ENCODE peak calls at places on chromosomes 2 and 18, in ten cellular contexts. C is CD8-positive, alpha-beta T cell; E is neuronal stem cell; T is GM06990; P is neural progenitor cell; Y is skeletal muscle cell; K is cardiac muscle cell; Z is CD4-positive, CD25-positive, alpha-beta regulatory T cell; H is epithelial cell of esophagus; F is WERI-Rb-1. G is an unnamed sample.

GRCh38 chr2:88753833-88754584 is 62.5 kb downstream of the RPIA start:
- DNase-seq in C (peak), E (no peak), T (peak), P (no peak), Y (peak), K (peak), Z (peak), H (peak), F (no peak), G (no peak)

GRCh38 chr2:231672617-231673347 is 35.5 kb upstream of the PTMA start:
- DNase-seq in C (no peak), E (no peak), T (peak), P (peak), Y (no peak), K (peak), Z (no peak), H (no peak), F (peak), G (peak)

GRCh38 chr18:69097349-69097748 is 299.5 kb downstream of the CCDC102B start:
- DNase-seq in C (no peak), E (no peak), T (no peak), P (no peak), Y (no peak), K (no peak), Z (no peak), H (no peak), F (no peak), G (no peak)

GRCh38 chr2:196783431-196784094 is 15.9 kb downstream of the GTF3C3 start:
- DNase-seq in C (no peak), E (no peak), T (no peak), P (no peak), Y (peak), K (peak), Z (no peak), H (peak), F (no peak), G (no peak)

GRCh38 chr2:102082591-102083586 is 59.7 kb upstream of the IL1R1 start:
- DNase-seq in C (peak), E (no peak), T (peak), P (no peak), Y (peak), K (peak), Z (peak), H (peak), F (no peak), G (no peak)

GRCh38 chr18:75410611-75411010 is 16.9 kb downstream of the SMIM21 start:
- DNase-seq in C (no peak), E (no peak), T (no peak), P (no peak), Y (no peak), K (no peak), Z (no peak), H (no peak), F (no peak), G (no peak)

GRCh38 chr18:45517181-45517741 is 98.0 kb upstream of the SLC14A2 start:
- DNase-seq in C (no peak), E (peak), T (no peak), P (peak), Y (no peak), K (peak), Z (no peak), H (no peak), F (no peak), G (no peak)

GRCh38 chr2:112690853-112691390 is 29.9 kb upstream of the NT5DC4 start:
- DNase-seq in C (peak), E (no peak), T (peak), P (peak), Y (no peak), K (peak), Z (peak), H (peak), F (peak), G (peak)

GRCh38 chr2:150729495-150729955 is 242.1 kb upstream of the RND3 start:
- DNase-seq in C (no peak), E (no peak), T (peak), P (no peak), Y (no peak), K (no peak), Z (no peak), H (peak), F (no peak), G (no peak)

GRCh38 chr18:22860807-22861206 is 72.3 kb upstream of the RBBP8 start:
- DNase-seq in C (no peak), E (no peak), T (no peak), P (no peak), Y (no peak), K (no peak), Z (no peak), H (no peak), F (no peak), G (no peak)

GRCh38 chr2:30315391-30316055 is 84.2 kb downstream of the LBH start:
- DNase-seq in C (peak), E (no peak), T (no peak), P (no peak), Y (no peak), K (no peak), Z (peak), H (peak), F (no peak), G (no peak)

GRCh38 chr2:229852565-229852964 is 69.2 kb downstream of the TRIP12 start:
- DNase-seq in C (peak), E (no peak), T (peak), P (no peak), Y (peak), K (peak), Z (peak), H (peak), F (no peak), G (peak)

GRCh38 chr2:121809607-121810006 is 54.2 kb downstream of the TSN start:
- DNase-seq in C (no peak), E (no peak), T (no peak), P (no peak), Y (no peak), K (no peak), Z (no peak), H (no peak), F (no peak), G (no peak)

GRCh38 chr2:42136832-42137821 is 32.0 kb upstream of the EML4 start:
- DNase-seq in C (no peak), E (no peak), T (no peak), P (no peak), Y (no peak), K (peak), Z (no peak), H (no peak), F (no peak), G (no peak)

GRCh38 chr2:238946586-238947242 is 98.8 kb downstream of the TWIST2 start:
- DNase-seq in C (no peak), E (no peak), T (no peak), P (no peak), Y (no peak), K (no peak), Z (no peak), H (no peak), F (no peak), G (no peak)

DNA sequence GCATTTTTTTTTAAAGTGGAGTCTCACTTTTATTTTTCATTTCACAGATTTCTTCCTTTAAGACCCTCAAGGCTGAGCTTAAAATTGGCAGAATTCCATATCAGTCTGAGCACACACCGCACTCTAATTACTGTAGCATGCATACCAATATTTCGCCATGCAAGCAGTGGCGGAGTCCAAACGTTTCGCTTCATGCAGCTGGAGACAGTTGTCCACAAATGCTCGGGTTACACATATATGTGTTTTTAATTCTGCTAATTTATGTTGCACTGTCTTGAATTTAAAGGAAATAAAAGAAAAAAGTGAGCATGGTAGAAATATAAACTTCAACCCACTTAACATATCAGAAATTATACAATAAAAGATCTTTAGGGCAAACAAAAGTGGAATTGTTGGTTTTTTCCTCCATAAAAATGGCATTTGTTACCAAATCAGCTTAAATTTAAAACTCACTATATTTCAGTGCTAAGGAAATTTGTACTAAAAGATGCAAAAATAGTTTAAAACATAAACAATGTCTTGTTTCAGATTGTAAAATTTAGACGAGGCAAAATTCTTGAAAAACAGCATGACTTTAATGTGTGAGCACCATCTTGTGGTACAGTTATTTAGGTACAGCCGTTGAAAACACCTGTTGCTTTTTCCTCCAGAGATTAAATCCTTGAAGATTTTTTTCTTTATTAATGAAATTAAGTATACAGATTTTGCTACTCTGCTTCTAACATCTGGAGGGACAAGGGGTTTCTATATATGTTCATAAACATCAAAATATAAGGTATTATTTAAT is 24.1 kb upstream of the KANSL1L start:
- DNase-seq in C (no peak), E (no peak), T (no peak), P (peak), Y (no peak), K (peak), Z (peak), H (peak), F (no peak), G (peak)
- H3K4me3 ChIP-seq in C (no peak), E (no peak), T (no peak), P (no peak), Y (peak), K (no peak), Z (no peak), H (peak), F (no peak), G (no peak)

GRCh38 chr2:19348692-19349091 is 9.7 kb downstream of the OSR1 start:
- DNase-seq in C (no peak), E (no peak), T (no peak), P (no peak), Y (no peak), K (no peak), Z (no peak), H (no peak), F (no peak), G (no peak)
- H3K4me3 ChIP-seq in C (peak), E (no peak), T (no peak), P (peak), Y (peak), K (no peak), Z (peak), H (no peak), F (no peak), G (peak)

DNA sequence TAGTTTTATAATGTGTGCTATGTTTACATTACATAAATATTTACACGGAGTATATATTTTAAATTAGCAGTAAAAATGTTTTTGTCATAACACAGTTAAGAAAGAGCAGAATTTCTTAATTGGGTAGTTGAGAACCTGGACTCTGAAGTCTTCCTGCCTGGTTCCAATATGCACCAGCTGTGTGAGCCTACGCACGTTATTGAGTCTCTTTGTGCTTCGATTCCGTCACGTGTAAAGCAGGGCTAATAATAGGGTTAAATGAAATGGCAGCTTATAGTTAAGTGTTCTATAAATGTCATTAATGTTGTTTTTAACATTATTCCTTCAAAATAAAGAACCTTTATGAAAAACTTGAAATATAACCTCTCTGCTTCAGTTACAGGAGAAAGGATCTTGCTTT is 1.2 kb upstream of the CCDC88A start:
- DNase-seq in C (no peak), E (no peak), T (no peak), P (no peak), Y (no peak), K (no peak), Z (no peak), H (no peak), F (no peak), G (no peak)
- H3K4me3 ChIP-seq in C (no peak), E (no peak), T (peak), P (no peak), Y (no peak), K (no peak), Z (peak), H (no peak), F (no peak), G (no peak)

GRCh38 chr2:201151127-201152074 is 31.5 kb upstream of the CASP10 start:
- DNase-seq in C (no peak), E (no peak), T (peak), P (no peak), Y (peak), K (peak), Z (peak), H (peak), F (no peak), G (no peak)
- H3K4me3 ChIP-seq in C (no peak), E (no peak), T (no peak), P (no peak), Y (no peak), K (no peak), Z (peak), H (no peak), F (no peak), G (no peak)

GRCh38 chr2:84515788-84516187 is 510 bp upstream of the DNAH6 start:
- DNase-seq in C (no peak), E (no peak), T (no peak), P (no peak), Y (no peak), K (no peak), Z (no peak), H (no peak), F (no peak), G (no peak)
- H3K4me3 ChIP-seq in C (peak), E (no peak), T (no peak), P (peak), Y (peak), K (peak), Z (peak), H (peak), F (peak), G (no peak)

DNA sequence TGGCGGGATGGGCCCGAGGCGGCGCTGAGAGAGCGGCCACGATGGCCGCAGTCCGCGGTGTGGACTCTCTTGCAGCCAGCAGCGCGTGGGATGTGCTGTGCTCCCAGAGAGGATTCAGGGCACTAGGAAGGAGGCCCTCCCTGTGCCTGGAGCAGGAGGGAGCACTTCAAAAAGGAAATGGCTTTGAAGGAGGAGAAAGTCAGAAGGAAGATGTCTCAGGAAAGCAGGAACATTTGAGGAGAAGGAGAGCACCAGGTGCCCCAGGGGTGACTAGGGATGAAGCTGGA is 4.1 kb downstream of the LOXL3 start:
- DNase-seq in C (no peak), E (no peak), T (no peak), P (no peak), Y (no peak), K (no peak), Z (no peak), H (no peak), F (no peak), G (peak)
- H3K4me3 ChIP-seq in C (no peak), E (no peak), T (peak), P (peak), Y (peak), K (peak), Z (no peak), H (peak), F (peak), G (peak)

DNA sequence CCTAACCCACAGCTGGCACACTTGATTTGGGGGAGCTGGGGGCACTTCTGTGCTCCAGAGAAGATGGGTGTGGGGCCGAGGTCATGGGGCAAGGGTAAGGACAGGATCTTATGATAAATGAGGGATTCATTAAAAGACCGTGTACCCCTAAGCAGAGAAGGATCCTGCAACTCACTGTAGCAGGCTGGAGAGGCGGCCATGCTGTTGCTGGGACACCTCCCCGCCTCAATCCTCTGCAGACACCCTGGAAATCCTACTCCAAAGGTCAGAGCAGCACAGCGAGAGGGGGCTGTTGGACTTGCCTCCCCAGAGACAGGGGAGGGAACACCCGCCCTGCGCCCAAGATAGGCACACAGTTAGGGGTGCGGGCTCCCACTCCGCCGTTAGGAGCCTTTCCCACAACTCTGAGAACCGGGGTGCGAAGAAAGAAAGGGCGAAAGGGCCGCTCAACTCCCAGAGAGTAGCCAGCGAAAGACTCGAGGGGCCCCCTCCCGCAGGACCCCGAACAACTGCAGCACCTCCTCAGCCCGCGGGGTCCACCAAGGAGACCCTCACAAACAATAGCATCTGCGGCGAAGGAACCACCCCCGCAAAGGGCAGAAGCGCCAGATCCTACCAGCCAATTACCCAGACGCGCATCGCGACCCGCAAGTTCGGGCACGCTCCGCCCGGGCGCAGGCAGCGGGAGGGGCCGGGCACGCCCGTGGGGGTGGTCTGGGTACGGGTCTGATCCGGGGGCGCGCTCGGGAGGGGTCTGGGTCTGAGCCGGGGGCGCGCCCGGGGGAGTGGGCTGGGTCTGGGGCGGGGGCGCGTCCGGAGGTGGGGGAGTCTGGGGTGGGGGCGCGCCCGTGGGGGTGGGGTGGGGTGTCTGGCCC is 1.3 kb downstream of the PARD6G start:
- DNase-seq in C (no peak), E (peak), T (no peak), P (peak), Y (no peak), K (no peak), Z (no peak), H (peak), F (peak), G (no peak)
- H3K4me3 ChIP-seq in C (no peak), E (peak), T (no peak), P (peak), Y (peak), K (peak), Z (no peak), H (peak), F (peak), G (peak)

GRCh38 chr2:200279857-200280256 is 26.6 kb upstream of the SPATS2L start:
- DNase-seq in C (no peak), E (no peak), T (no peak), P (no peak), Y (no peak), K (no peak), Z (no peak), H (no peak), F (no peak), G (no peak)

GRCh38 chr2:200274116-200275075 is 32.1 kb upstream of the SPATS2L start:
- DNase-seq in C (no peak), E (no peak), T (no peak), P (peak), Y (no peak), K (peak), Z (no peak), H (no peak), F (no peak), G (no peak)

GRCh38 chr2:200275281-200276103 is 31.0 kb upstream of the SPATS2L start:
- DNase-seq in C (no peak), E (no peak), T (no peak), P (no peak), Y (no peak), K (no peak), Z (no peak), H (no peak), F (no peak), G (no peak)

GRCh38 chr2:200276472-200276871 is 30.0 kb upstream of the SPATS2L start:
- DNase-seq in C (no peak), E (no peak), T (no peak), P (no peak), Y (no peak), K (no peak), Z (no peak), H (no peak), F (no peak), G (no peak)

DNA sequence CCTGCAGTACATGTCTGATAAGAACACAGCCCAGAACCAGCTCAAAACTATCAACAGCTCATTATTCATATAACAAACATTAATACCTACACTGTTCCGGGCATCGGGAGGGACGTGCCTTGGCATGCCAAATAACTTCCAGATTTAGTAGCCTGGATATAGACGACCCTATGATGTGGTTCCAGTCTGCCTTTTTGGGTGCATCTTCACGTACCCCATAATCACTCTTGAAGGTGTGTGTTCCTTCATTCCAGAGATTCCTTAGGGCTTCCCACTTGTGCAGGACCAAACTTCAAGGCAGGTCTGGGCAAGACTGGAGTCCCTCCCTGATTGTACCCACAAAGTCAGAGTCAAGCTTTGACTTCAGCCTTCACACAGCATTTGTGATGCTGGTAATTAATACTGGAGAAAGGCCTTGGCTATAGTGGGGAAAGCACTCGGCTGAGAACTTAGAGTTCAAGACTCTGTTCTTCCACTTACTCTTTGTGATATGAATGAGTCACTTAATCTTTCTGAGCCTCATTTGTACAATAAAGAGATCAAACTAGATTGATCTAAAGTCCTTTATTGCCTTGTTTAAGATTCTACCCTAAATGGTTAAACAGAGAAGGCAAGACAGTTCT is 27.7 kb upstream of the SPATS2L start:
- DNase-seq in C (no peak), E (no peak), T (no peak), P (no peak), Y (no peak), K (no peak), Z (no peak), H (peak), F (no peak), G (no peak)
- H3K4me3 ChIP-seq in C (no peak), E (no peak), T (no peak), P (no peak), Y (no peak), K (no peak), Z (no peak), H (peak), F (no peak), G (no peak)